ENCODE peak calls at places on chromosomes 5 and 9, in nine cellular contexts. One of them, this sample, is unnamed.

GRCh38 chr5:173577817-173578216 is 38.6 kb downstream of the BOD1 start:
- DNase-seq in spleen: peak
- DNase-seq in IMR-90: no peak
- DNase-seq in fibroblast of the aortic adventitia: no peak
- DNase-seq in body of pancreas: no peak
- DNase-seq in SK-N-SH: no peak
- DNase-seq in fibroblast of lung: no peak
- DNase-seq in HL-60: no peak
- DNase-seq in psoas muscle: no peak
- DNase-seq in this sample: no peak

GRCh38 chr9:105064248-105065118 is 136.5 kb upstream of the ABCA1 start:
- DNase-seq in spleen: peak
- DNase-seq in IMR-90: peak
- DNase-seq in fibroblast of the aortic adventitia: peak
- DNase-seq in body of pancreas: peak
- DNase-seq in SK-N-SH: peak
- DNase-seq in fibroblast of lung: peak
- DNase-seq in HL-60: peak
- DNase-seq in psoas muscle: peak
- DNase-seq in this sample: peak

GRCh38 chr5:37724395-37725125 is 115.3 kb downstream of the GDNF start:
- DNase-seq in spleen: no peak
- DNase-seq in IMR-90: no peak
- DNase-seq in fibroblast of the aortic adventitia: no peak
- DNase-seq in body of pancreas: no peak
- DNase-seq in SK-N-SH: no peak
- DNase-seq in fibroblast of lung: peak
- DNase-seq in HL-60: no peak
- DNase-seq in psoas muscle: no peak
- DNase-seq in this sample: no peak

GRCh38 chr9:94144394-94144793 is 60.1 kb downstream of the PTPDC1 start:
- DNase-seq in spleen: no peak
- DNase-seq in IMR-90: no peak
- DNase-seq in fibroblast of the aortic adventitia: peak
- DNase-seq in body of pancreas: no peak
- DNase-seq in SK-N-SH: no peak
- DNase-seq in fibroblast of lung: no peak
- DNase-seq in HL-60: no peak
- DNase-seq in psoas muscle: no peak
- DNase-seq in this sample: no peak

GRCh38 chr5:132017738-132018625 is 6.5 kb upstream of the ACSL6 start:
- DNase-seq in spleen: no peak
- DNase-seq in IMR-90: no peak
- DNase-seq in fibroblast of the aortic adventitia: no peak
- DNase-seq in body of pancreas: no peak
- DNase-seq in SK-N-SH: no peak
- DNase-seq in fibroblast of lung: no peak
- DNase-seq in HL-60: no peak
- DNase-seq in psoas muscle: no peak
- DNase-seq in this sample: no peak

GRCh38 chr9:133251773-133252172 is 23.2 kb downstream of the ABO start:
- DNase-seq in spleen: no peak
- DNase-seq in IMR-90: no peak
- DNase-seq in fibroblast of the aortic adventitia: no peak
- DNase-seq in body of pancreas: no peak
- DNase-seq in SK-N-SH: peak
- DNase-seq in fibroblast of lung: no peak
- DNase-seq in HL-60: no peak
- DNase-seq in psoas muscle: no peak
- DNase-seq in this sample: no peak

GRCh38 chr5:173850664-173851063 is 37.5 kb upstream of the CPEB4 start:
- DNase-seq in spleen: no peak
- DNase-seq in IMR-90: no peak
- DNase-seq in fibroblast of the aortic adventitia: no peak
- DNase-seq in body of pancreas: no peak
- DNase-seq in SK-N-SH: no peak
- DNase-seq in fibroblast of lung: no peak
- DNase-seq in HL-60: no peak
- DNase-seq in psoas muscle: no peak
- DNase-seq in this sample: no peak

GRCh38 chr9:78307360-78307759 is 10.4 kb downstream of the PSAT1 start:
- DNase-seq in spleen: no peak
- DNase-seq in IMR-90: no peak
- DNase-seq in fibroblast of the aortic adventitia: no peak
- DNase-seq in body of pancreas: no peak
- DNase-seq in SK-N-SH: peak
- DNase-seq in fibroblast of lung: no peak
- DNase-seq in HL-60: no peak
- DNase-seq in psoas muscle: no peak
- DNase-seq in this sample: no peak

GRCh38 chr5:142866563-142867275 is 96.5 kb downstream of the ARHGAP26 start:
- DNase-seq in spleen: no peak
- DNase-seq in IMR-90: peak
- DNase-seq in fibroblast of the aortic adventitia: peak
- DNase-seq in body of pancreas: peak
- DNase-seq in SK-N-SH: peak
- DNase-seq in fibroblast of lung: peak
- DNase-seq in HL-60: peak
- DNase-seq in psoas muscle: no peak
- DNase-seq in this sample: peak

GRCh38 chr9:80093695-80094094 is 521.9 kb downstream of the TLE4 start:
- DNase-seq in spleen: no peak
- DNase-seq in IMR-90: no peak
- DNase-seq in fibroblast of the aortic adventitia: no peak
- DNase-seq in body of pancreas: no peak
- DNase-seq in SK-N-SH: no peak
- DNase-seq in fibroblast of lung: no peak
- DNase-seq in HL-60: no peak
- DNase-seq in psoas muscle: no peak
- DNase-seq in this sample: no peak

GRCh38 chr9:35095175-35095574 is 1.2 kb downstream of the PIGO start:
- DNase-seq in spleen: no peak
- DNase-seq in IMR-90: no peak
- DNase-seq in fibroblast of the aortic adventitia: no peak
- DNase-seq in body of pancreas: no peak
- DNase-seq in SK-N-SH: no peak
- DNase-seq in fibroblast of lung: no peak
- DNase-seq in HL-60: peak
- DNase-seq in psoas muscle: no peak
- DNase-seq in this sample: no peak

GRCh38 chr9:9670454-9670853 is 942.3 kb downstream of the PTPRD start:
- DNase-seq in spleen: no peak
- DNase-seq in IMR-90: no peak
- DNase-seq in fibroblast of the aortic adventitia: no peak
- DNase-seq in body of pancreas: no peak
- DNase-seq in SK-N-SH: no peak
- DNase-seq in fibroblast of lung: no peak
- DNase-seq in HL-60: no peak
- DNase-seq in psoas muscle: no peak
- DNase-seq in this sample: no peak

DNA sequence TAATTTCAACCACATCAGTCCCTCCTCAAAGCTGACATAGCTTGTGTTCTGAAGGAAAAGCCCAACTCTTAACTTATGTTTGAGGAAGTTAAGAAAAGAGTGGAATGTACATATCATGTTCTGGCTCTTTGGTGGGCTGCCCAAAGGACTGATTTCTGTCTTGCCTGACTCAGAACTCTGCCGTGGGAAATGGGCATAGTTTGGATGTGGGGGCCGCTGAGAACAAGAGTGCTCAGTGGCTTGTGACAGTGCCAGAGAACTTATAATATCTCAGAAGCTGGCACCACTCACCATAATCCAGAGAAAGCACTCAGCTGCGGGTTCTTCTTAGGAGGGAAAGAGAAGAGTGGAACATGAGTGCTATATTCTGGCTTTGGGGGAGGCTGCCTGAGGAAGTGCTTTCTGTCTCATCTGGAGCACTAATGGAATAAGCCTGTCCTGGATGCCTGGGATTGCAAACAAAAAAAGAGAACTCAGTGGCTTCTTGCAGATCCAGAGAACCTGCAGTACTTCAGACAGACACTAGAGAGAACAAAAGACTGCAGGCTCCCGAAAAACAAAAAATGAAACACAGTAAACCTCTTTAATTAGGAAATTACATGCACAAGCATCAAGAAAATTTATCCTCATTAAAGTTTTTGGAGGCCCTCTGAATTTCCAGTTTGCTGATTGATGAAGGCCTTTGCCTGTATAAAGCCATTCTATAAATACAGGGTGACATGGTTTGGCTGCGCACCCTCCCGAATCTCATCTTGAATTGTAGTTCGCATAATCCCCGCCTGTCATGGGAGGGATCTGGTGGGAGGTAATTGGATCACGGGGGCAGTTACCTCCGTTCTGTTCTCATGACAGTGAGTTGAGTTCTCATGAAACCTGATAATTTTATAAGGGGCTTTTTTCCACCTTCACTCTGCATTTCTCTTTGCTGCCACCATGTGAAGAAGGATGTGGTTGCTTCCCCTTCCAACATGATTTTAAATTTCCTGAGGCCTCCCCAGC is 207.0 kb downstream of the DMAC1 start:
- DNase-seq in spleen: no peak
- DNase-seq in IMR-90: no peak
- DNase-seq in fibroblast of the aortic adventitia: no peak
- DNase-seq in body of pancreas: no peak
- DNase-seq in SK-N-SH: peak
- DNase-seq in fibroblast of lung: no peak
- DNase-seq in HL-60: no peak
- DNase-seq in psoas muscle: no peak
- DNase-seq in this sample: no peak
- TF ChIP-seq CTCF in spleen: no peak
- TF ChIP-seq CTCF in IMR-90: no peak
- TF ChIP-seq CTCF in fibroblast of the aortic adventitia: peak
- TF ChIP-seq CTCF in body of pancreas: no peak
- TF ChIP-seq CTCF in SK-N-SH: no peak
- TF ChIP-seq CTCF in fibroblast of lung: no peak
- TF ChIP-seq CTCF in HL-60: no peak
- TF ChIP-seq CTCF in psoas muscle: no peak
- TF ChIP-seq CTCF in this sample: no peak

DNA sequence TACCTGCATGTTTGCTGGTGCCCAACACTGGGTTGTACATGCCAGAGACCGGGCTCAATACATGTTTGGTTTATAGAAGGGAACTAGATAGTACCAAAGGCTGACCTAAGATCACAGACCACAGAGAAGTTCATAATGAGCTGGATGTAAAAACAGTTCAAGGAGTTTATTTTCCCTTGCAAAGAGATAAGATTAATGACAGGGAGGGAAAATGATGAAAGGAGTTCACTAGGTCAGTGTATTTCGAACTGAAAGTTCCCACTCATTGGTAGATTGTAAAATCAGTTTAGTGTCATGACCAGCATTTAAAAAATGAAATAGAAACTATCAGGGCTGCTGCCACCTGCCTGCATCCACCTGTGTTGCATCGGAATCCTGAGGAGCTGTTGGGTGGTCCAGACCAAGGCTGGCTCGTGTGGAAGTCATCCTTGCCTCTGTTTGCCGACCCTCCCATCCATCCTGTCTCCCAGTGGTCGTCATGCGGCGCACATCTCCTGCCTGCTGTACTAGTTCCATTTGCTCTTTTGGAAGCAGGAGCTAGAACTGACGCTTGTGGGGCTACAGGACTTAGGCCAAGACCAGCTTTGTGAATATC is 21.1 kb downstream of the TBC1D2 start:
- DNase-seq in spleen: no peak
- DNase-seq in IMR-90: no peak
- DNase-seq in fibroblast of the aortic adventitia: no peak
- DNase-seq in body of pancreas: no peak
- DNase-seq in SK-N-SH: no peak
- DNase-seq in fibroblast of lung: no peak
- DNase-seq in HL-60: no peak
- DNase-seq in psoas muscle: no peak
- DNase-seq in this sample: no peak
- TF ChIP-seq CTCF in spleen: no peak
- TF ChIP-seq CTCF in IMR-90: no peak
- TF ChIP-seq CTCF in fibroblast of the aortic adventitia: no peak
- TF ChIP-seq CTCF in body of pancreas: no peak
- TF ChIP-seq CTCF in SK-N-SH: no peak
- TF ChIP-seq CTCF in fibroblast of lung: no peak
- TF ChIP-seq CTCF in HL-60: no peak
- TF ChIP-seq CTCF in psoas muscle: no peak
- TF ChIP-seq CTCF in this sample: no peak

GRCh38 chr9:32161209-32161608 is 223.2 kb upstream of the ACO1 start:
- DNase-seq in spleen: no peak
- DNase-seq in IMR-90: no peak
- DNase-seq in fibroblast of the aortic adventitia: no peak
- DNase-seq in body of pancreas: no peak
- DNase-seq in SK-N-SH: no peak
- DNase-seq in fibroblast of lung: no peak
- DNase-seq in HL-60: no peak
- DNase-seq in psoas muscle: no peak
- DNase-seq in this sample: no peak

GRCh38 chr9:32161720-32162119 is 222.7 kb upstream of the ACO1 start:
- DNase-seq in spleen: no peak
- DNase-seq in IMR-90: no peak
- DNase-seq in fibroblast of the aortic adventitia: no peak
- DNase-seq in body of pancreas: no peak
- DNase-seq in SK-N-SH: no peak
- DNase-seq in fibroblast of lung: no peak
- DNase-seq in HL-60: no peak
- DNase-seq in psoas muscle: no peak
- DNase-seq in this sample: no peak
- TF ChIP-seq CTCF in spleen: no peak
- TF ChIP-seq CTCF in IMR-90: no peak
- TF ChIP-seq CTCF in fibroblast of the aortic adventitia: no peak
- TF ChIP-seq CTCF in body of pancreas: no peak
- TF ChIP-seq CTCF in SK-N-SH: no peak
- TF ChIP-seq CTCF in fibroblast of lung: no peak
- TF ChIP-seq CTCF in HL-60: no peak
- TF ChIP-seq CTCF in psoas muscle: no peak
- TF ChIP-seq CTCF in this sample: no peak

GRCh38 chr9:99167120-99167519 is 54.6 kb downstream of the ALG2 start:
- DNase-seq in spleen: no peak
- DNase-seq in IMR-90: no peak
- DNase-seq in fibroblast of the aortic adventitia: no peak
- DNase-seq in body of pancreas: no peak
- DNase-seq in SK-N-SH: no peak
- DNase-seq in fibroblast of lung: no peak
- DNase-seq in HL-60: no peak
- DNase-seq in psoas muscle: no peak
- DNase-seq in this sample: no peak
- TF ChIP-seq CTCF in spleen: no peak
- TF ChIP-seq CTCF in IMR-90: no peak
- TF ChIP-seq CTCF in fibroblast of the aortic adventitia: no peak
- TF ChIP-seq CTCF in body of pancreas: no peak
- TF ChIP-seq CTCF in SK-N-SH: no peak
- TF ChIP-seq CTCF in fibroblast of lung: no peak
- TF ChIP-seq CTCF in HL-60: no peak
- TF ChIP-seq CTCF in psoas muscle: no peak
- TF ChIP-seq CTCF in this sample: no peak

DNA sequence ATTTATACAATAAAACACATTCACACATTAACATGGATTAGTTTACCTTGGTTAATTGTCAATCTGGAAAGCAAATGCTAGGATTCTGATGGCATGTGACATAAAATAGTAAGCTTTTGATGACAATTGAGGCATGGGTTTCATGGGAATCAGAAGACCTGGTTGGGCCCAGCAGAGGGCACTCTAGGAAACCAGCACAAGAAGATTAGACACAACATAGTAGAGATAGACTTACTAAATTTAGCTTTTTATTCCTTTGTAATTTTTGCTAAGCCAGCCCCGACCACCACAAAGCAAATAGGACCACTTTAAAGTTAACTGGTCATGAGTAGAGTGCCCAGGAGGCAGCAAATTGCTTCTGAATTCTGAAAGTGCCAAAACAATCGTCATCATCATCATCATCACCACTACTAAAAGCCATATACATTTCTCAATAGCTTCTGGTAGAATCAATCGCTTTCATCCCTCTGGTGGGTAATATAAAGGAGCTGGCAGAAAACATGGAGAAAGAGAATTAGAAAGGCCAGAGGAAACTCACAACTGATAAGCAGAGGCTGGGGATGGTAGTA is 163.2 kb downstream of the ARRDC3 start:
- DNase-seq in spleen: no peak
- DNase-seq in IMR-90: peak
- DNase-seq in fibroblast of the aortic adventitia: no peak
- DNase-seq in body of pancreas: no peak
- DNase-seq in SK-N-SH: peak
- DNase-seq in fibroblast of lung: peak
- DNase-seq in HL-60: no peak
- DNase-seq in psoas muscle: no peak
- DNase-seq in this sample: peak
- TF ChIP-seq CTCF in spleen: no peak
- TF ChIP-seq CTCF in IMR-90: peak
- TF ChIP-seq CTCF in fibroblast of the aortic adventitia: peak
- TF ChIP-seq CTCF in body of pancreas: no peak
- TF ChIP-seq CTCF in SK-N-SH: peak
- TF ChIP-seq CTCF in fibroblast of lung: no peak
- TF ChIP-seq CTCF in HL-60: no peak
- TF ChIP-seq CTCF in psoas muscle: peak
- TF ChIP-seq CTCF in this sample: peak